ENCODE peak calls at places on chromosomes 2 and 18, in six cellular contexts. V, P, S, C, H and Y are unnamed samples.

GRCh38 chr2:241812730-241813079 is 3.7 kb downstream of the NEU4 start:
- DNase-seq in V (no peak), P (no peak), S (no peak), C (no peak), H (no peak), Y (no peak)

GRCh38 chr2:172084734-172085459 is 410 bp upstream of the DLX1 start:
- DNase-seq in V (peak), P (peak), S (peak), C (peak), H (peak), Y (peak)

GRCh38 chr2:39499336-39499735 is 62.3 kb upstream of the MAP4K3 start:
- DNase-seq in V (no peak), P (peak), S (peak), C (no peak), H (no peak), Y (no peak)

GRCh38 chr18:48589797-48590519 is 51.1 kb downstream of the CTIF start:
- DNase-seq in V (no peak), P (peak), S (no peak), C (no peak), H (no peak), Y (no peak)

GRCh38 chr2:46352621-46353020 is 55.4 kb downstream of the EPAS1 start:
- DNase-seq in V (no peak), P (peak), S (no peak), C (no peak), H (no peak), Y (no peak)

GRCh38 chr2:51006641-51007040 is 25.3 kb downstream of the NRXN1 start:
- DNase-seq in V (no peak), P (no peak), S (no peak), C (no peak), H (no peak), Y (no peak)

GRCh38 chr2:25700221-25700660 is 26.9 kb upstream of the DTNB start:
- DNase-seq in V (peak), P (peak), S (peak), C (peak), H (peak), Y (no peak)

GRCh38 chr2:179377296-179377695 is 112.7 kb upstream of the SESTD1 start:
- DNase-seq in V (no peak), P (no peak), S (peak), C (no peak), H (peak), Y (no peak)

GRCh38 chr2:232437130-232437620 is 18.8 kb upstream of the ALPI start:
- DNase-seq in V (no peak), P (no peak), S (no peak), C (no peak), H (no peak), Y (no peak)

GRCh38 chr18:22541232-22541631 is 123.5 kb upstream of the CTAGE1 start:
- DNase-seq in V (no peak), P (no peak), S (no peak), C (no peak), H (no peak), Y (no peak)

GRCh38 chr2:172440795-172441194 is 13.4 kb downstream of the ITGA6 start:
- DNase-seq in V (peak), P (no peak), S (no peak), C (no peak), H (no peak), Y (no peak)

GRCh38 chr2:177029501-177029900 is 183.1 kb upstream of the HNRNPA3 start:
- DNase-seq in V (peak), P (no peak), S (no peak), C (no peak), H (no peak), Y (no peak)
- TF ChIP-seq CTCF in V (peak), P (no peak), S (no peak), C (peak), H (no peak), Y (no peak)

GRCh38 chr2:20592106-20593071 is 58.5 kb downstream of the HS1BP3 start:
- DNase-seq in V (no peak), P (no peak), S (no peak), C (no peak), H (no peak), Y (no peak)
- TF ChIP-seq CTCF in V (no peak), P (no peak), S (no peak), C (no peak), H (no peak), Y (no peak)

GRCh38 chr2:129252781-129253460 is 726.5 kb upstream of the RAB6C start:
- DNase-seq in V (no peak), P (no peak), S (no peak), C (no peak), H (no peak), Y (no peak)
- TF ChIP-seq CTCF in V (no peak), P (no peak), S (no peak), C (no peak), H (no peak), Y (no peak)

DNA sequence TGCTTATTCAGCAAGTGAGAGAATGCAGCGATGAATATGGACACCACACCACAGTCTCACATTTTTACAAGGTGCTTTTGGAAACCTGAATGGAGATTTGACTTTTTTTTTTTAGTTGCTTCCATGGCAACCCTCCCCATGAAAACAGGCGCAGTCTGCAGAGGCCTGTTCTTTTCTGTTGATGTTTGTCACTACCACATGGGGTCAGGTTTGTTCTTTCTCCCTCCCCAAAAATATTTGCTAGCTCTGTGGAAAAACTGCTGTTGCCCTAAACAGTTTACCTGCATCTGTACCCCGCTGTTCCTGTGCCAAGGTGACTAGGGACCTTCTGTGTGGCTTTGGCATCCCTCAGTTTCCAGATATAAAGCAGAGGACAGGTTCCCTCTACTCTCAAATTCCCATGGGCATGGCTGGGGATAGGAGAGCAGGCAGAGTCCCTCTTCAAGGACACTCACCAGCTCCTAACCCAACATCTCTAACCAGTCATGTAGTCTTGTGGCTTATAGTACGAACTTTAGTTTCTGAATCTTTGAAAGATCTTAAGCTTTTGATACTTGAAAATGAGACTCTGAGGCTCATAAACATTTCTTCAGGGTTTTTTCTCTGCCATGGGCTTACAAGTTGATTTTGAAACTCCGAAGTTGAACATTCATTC is 14.7 kb upstream of the MAPRE2 start:
- DNase-seq in V (no peak), P (no peak), S (no peak), C (no peak), H (no peak), Y (no peak)
- TF ChIP-seq CTCF in V (no peak), P (peak), S (no peak), C (no peak), H (no peak), Y (no peak)

DNA sequence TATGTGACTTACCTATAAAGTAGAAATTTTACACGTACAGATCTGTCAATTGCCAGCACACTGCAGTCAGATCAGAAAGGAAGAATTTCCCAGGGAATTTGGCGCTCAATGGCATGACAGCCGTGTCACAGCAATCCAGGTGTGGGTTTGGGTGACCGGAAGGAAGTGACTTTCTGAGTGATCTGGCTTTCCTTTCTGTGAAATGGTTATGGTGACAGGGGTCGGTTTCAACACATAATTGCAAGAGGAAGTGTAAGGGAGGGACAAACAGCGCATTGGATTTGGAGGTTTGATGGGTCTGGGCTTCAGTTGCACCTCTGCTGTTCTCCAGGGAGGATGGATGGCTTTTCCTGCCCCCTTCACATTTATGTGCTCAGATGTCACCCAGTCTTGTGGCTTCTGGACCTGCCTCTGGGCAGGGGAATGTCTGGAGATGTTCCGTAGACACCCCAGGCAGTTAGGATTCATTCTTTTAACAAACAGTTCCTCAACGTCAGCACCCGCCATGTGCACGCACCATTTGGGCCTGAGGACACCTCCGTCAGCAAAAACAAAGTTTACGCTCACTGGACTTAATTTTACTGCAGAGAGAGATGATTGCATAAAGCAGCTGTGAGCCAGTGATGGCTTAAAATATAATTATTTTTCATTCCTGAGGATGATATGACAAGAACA is 37.1 kb downstream of the MBP start:
- DNase-seq in V (no peak), P (no peak), S (no peak), C (no peak), H (no peak), Y (no peak)
- TF ChIP-seq CTCF in V (no peak), P (no peak), S (no peak), C (no peak), H (no peak), Y (no peak)

GRCh38 chr2:60337142-60337497 is 216.3 kb downstream of the BCL11A start:
- DNase-seq in V (no peak), P (no peak), S (no peak), C (no peak), H (no peak), Y (no peak)
- TF ChIP-seq CTCF in V (no peak), P (no peak), S (no peak), C (no peak), H (peak), Y (no peak)

GRCh38 chr2:237315170-237315880 is 98.6 kb downstream of the COL6A3 start:
- DNase-seq in V (peak), P (peak), S (peak), C (no peak), H (peak), Y (peak)
- TF ChIP-seq CTCF in V (no peak), P (peak), S (peak), C (no peak), H (peak), Y (peak)

DNA sequence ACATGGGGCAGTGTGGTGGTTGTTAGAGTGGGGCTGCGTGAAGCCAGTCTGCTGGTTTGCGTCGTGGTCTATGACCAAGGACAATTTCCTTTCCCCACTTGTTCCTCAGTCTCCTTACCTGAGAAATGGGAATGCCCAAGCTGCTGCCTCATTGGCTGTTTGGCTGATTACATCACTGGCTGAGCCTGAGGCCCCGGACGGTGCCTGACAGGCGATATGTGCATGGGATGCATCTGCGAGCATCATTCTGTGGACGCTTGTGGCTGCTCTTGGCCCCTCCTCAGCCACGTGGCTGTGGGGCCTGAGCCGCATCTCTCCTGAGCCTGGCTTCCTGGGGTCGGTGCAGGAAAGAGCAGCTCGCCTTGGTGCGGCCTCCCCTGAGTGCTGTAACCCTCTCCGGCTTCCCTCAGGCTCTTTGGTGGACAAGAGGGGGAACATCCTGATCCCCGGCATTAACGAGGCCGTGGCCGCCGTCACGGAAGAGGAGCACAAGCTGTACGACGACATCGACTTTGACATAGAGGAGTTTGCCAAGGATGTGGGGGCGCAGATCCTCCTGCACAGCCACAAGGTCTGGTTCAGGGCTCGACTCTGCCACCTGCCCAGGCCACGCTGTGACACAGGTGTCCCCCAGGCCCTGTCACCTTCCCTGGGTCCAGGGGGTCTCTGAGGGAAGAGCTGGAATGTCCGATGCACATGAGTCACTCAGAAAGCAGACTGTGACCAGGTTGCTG is 17.2 kb downstream of the CNDP2 start:
- DNase-seq in V (no peak), P (no peak), S (no peak), C (no peak), H (no peak), Y (no peak)
- TF ChIP-seq CTCF in V (no peak), P (no peak), S (no peak), C (no peak), H (no peak), Y (no peak)

GRCh38 chr2:207093234-207093633 is 72.5 kb downstream of the KLF7 start:
- DNase-seq in V (no peak), P (no peak), S (no peak), C (no peak), H (no peak), Y (no peak)

GRCh38 chr2:207091175-207091574 is 74.6 kb downstream of the KLF7 start:
- DNase-seq in V (no peak), P (peak), S (peak), C (no peak), H (no peak), Y (no peak)

GRCh38 chr2:207090389-207090788 is 75.4 kb downstream of the KLF7 start:
- DNase-seq in V (no peak), P (no peak), S (no peak), C (no peak), H (no peak), Y (no peak)

GRCh38 chr2:207091928-207092327 is 73.8 kb downstream of the KLF7 start:
- DNase-seq in V (no peak), P (no peak), S (no peak), C (no peak), H (no peak), Y (no peak)

GRCh38 chr2:207092803-207093202 is 72.9 kb downstream of the KLF7 start:
- DNase-seq in V (no peak), P (peak), S (no peak), C (no peak), H (no peak), Y (no peak)
- TF ChIP-seq CTCF in V (no peak), P (no peak), S (no peak), C (no peak), H (no peak), Y (no peak)